ENCODE peak calls at places on chromosomes 11 and 22, in four cellular contexts. I is suprapubic skin, L is body of pancreas, N is testis. H is an unnamed sample. For H3K4me1 and H3K36me3, the result is how much of the 10 kb centered on the place peaks cover.

GRCh38 chr11:104997288-104997687 is 25.7 kb downstream of the CASP5 start:
- DNase-seq in L (no peak), I (no peak), N (no peak), H (no peak)

GRCh38 chr22:49604732-49605302 is 222.9 kb downstream of the BRD1 start:
- DNase-seq in L (no peak), N (no peak), I (no peak), H (no peak)

GRCh38 chr11:79925570-79925969 is 484.7 kb upstream of the TENM4 start:
- DNase-seq in I (no peak), N (no peak), L (no peak), H (no peak)

GRCh38 chr22:28373841-28374240 is 305.8 kb downstream of the TTC28 start:
- DNase-seq in I (no peak), L (no peak), N (no peak), H (no peak)

GRCh38 chr11:70233511-70233919 is 30.4 kb downstream of the FADD start:
- DNase-seq in N (no peak), I (no peak), L (no peak), H (no peak)

GRCh38 chr11:64566915-64567882 is 23.8 kb upstream of the SLC22A12 start:
- DNase-seq in I (peak), N (no peak), L (no peak), H (no peak)

GRCh38 chr11:103953797-103954495 is 82.5 kb upstream of the DDI1 start:
- DNase-seq in L (no peak), N (no peak), I (no peak), H (no peak)

GRCh38 chr11:34339149-34340064 is 18.4 kb downstream of the ABTB2 start:
- DNase-seq in N (no peak), I (no peak), L (no peak), H (no peak)

GRCh38 chr11:114318361-114318760 is 22.2 kb downstream of the NNMT start:
- DNase-seq in I (no peak), L (no peak), N (no peak), H (no peak)

GRCh38 chr22:50266994-50267393 is 3.2 kb downstream of the MAPK11 start:
- DNase-seq in L (no peak), I (no peak), N (no peak), H (no peak)

GRCh38 chr11:126336065-126336464 is 19.4 kb upstream of the ST3GAL4 start:
- DNase-seq in N (no peak), L (no peak), I (peak), H (no peak)

GRCh38 chr11:60842688-60843605 is 1.0 kb downstream of the CCDC86 start:
- DNase-seq in N (no peak), I (no peak), L (no peak), H (peak)

GRCh38 chr11:110463153-110463552 is 33.4 kb downstream of the FDX1 start:
- DNase-seq in N (peak), L (no peak), I (no peak), H (no peak)

GRCh38 chr11:12812849-12813248 is 138.6 kb downstream of the TEAD1 start:
- DNase-seq in N (peak), I (no peak), L (no peak), H (no peak)

GRCh38 chr11:86869966-86870570 is 69.7 kb downstream of the PRSS23 start:
- DNase-seq in I (peak), L (peak), N (peak), H (peak)

GRCh38 chr11:111229604-111230003 is 15.9 kb upstream of the POU2AF2 start:
- DNase-seq in I (no peak), L (no peak), N (peak), H (no peak)

GRCh38 chr22:19576460-19577421 is 52.5 kb upstream of the CLDN5 start:
- DNase-seq in I (no peak), L (no peak), N (no peak), H (peak)

GRCh38 chr11:85062626-85063025 is 564.5 kb downstream of the DLG2 start:
- DNase-seq in I (no peak), N (no peak), L (no peak), H (no peak)
- H3K4me1 ChIP-seq in I (under half), N (under half), L (under half), H (under half)

GRCh38 chr11:74460481-74461154 is 6.7 kb downstream of the KCNE3 start:
- DNase-seq in I (no peak), L (no peak), N (no peak), H (no peak)
- TF ChIP-seq POLR2A in I (no peak), L (no peak), N (no peak), H (no peak)

DNA sequence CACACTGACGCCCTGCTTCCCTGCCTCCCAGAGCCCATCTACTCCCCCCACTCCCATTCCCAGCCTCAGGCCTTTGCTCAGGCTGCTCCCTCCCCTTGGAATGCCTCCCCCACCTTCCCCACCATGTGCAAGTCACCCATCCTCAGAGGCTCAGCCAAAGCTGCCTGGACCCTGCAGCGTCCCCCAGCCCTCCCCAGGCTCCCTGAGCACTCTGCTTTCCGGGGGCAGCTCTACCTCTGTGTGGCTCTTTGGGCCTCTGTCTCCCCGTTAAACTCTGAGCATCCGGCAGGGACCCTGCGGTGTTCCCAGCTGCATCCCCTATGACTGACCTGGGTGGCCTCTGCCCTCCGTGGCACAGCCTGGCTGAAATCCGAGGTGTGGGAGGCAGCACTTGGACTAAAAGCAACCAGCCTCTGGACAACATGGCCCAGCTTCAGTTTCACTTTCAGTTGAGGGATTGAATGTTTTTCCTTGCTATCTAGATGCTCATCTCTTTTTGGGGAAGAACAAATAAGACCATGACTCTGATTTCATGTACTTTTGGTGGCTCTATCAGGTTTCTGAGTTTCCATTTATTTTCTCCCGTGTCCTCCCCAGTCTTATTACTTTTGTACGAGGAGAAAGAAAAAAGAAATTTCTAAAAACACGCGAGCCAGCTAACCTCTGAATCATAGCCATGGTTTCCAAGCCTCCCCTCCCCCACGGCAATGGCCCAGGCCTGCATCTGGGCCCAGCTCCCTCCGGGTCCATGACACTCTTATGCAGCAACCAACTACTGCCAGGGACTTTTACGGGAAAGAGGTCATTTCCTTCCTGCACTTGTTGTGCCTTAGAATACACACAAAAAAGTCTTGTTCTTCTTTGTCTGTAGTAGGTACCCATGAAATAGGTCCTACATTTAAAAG is 3.8 kb downstream of the APOL3 start:
- DNase-seq in N (peak), L (peak), I (peak), H (peak)
- H3K36me3 ChIP-seq in N (under half), L (under half), I (under half), H (under half)

DNA sequence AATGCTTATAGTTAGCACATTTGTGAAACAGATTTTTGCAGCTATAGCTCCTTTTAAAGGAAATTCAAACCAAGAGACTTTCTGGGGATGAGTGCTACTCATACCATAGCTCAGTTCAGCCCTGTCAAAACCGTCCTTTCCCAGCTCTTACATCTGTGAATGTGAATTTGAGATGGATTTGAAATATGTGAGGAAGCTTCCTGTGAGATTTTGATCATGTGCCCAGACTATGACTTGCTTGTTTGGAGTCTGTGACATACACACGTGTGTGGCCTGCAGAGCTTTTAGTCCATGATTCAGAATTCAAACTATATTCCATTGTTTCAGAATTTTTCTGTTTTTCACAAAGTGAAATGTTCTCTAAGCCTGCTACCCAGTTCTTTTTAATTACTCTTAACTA is 4.4 kb upstream of the MMP1 start:
- DNase-seq in L (no peak), I (no peak), N (no peak), H (no peak)
- H3K4me1 ChIP-seq in L (under half), I (under half), N (under half), H (under half)

GRCh38 chr11:73795925-73796632 is 8.4 kb downstream of the MRPL48 start:
- DNase-seq in L (peak), N (no peak), I (no peak), H (no peak)
- TF ChIP-seq POLR2A in L (no peak), N (no peak), I (no peak), H (no peak)

DNA sequence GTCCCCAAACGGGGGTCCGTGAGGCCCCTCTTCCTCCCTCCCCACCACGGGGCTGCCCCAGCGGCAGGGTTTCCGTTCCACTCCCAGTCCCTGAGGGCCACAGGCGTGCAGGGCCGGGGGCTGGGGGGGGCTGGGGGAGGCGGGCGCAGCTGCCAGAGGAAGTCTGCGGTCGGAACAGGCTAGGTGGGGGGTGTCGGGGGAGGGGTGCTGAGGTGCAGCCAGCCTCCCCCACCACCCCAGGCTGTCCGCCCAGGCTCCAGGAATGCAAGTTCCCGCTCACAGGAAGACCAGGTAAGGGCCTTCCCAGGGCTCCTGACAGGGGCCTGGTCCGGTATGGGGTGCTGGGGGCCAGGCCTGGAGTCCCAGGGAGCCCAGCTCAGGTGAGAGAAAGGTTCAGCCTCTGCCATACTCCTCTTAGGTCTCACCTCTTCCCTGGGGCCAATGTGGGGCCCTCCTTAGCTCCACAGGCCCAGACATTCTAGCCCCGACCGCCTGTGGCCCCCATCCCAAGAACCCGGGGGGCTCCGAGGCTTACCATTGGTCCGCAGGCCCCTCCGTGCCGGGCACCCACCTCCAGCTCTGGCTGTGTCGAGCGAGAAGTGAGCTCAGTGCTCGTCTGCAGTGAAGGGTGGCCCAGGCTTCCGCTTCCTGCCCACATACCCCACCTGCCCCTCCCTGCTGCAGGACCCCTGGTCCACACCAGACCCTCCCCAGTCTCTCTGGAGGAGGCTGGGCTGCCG is at the start of gene PTPRCAP:
- DNase-seq in L (no peak), N (no peak), I (no peak), H (no peak)
- H3K36me3 ChIP-seq in L (under half), N (under half), I (half or more), H (under half)

DNA sequence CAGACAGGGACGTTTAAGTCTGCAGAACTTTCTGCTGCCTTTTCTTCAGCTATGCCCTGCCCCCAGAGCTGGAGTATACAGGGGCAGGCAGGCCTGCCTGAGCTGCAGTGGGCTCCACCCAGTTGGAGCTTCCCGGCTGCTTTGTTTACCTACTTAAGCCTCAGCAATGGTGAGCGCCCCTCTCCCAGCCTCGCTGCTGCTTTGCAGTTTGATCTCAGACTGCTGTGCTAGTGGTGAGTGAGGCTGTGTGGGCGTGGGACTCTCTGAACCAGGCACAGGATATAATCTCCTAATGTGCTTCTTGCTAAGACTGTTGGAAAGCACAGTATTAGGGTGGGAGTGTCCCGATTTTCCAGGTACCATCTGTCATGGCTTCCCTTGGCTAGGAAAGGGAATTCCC is 38.5 kb downstream of the NELL1 start:
- DNase-seq in N (no peak), I (no peak), L (no peak), H (no peak)
- H3K4me1 ChIP-seq in N (under half), I (under half), L (under half), H (under half)

GRCh38 chr11:129374993-129375721 is 491 bp upstream of the BARX2 start:
- DNase-seq in L (peak), I (no peak), N (peak), H (no peak)

GRCh38 chr11:129376658-129377341 is 1.2 kb downstream of the BARX2 start:
- DNase-seq in I (no peak), N (no peak), L (no peak), H (no peak)

GRCh38 chr11:129374081-129374992 is 1.3 kb upstream of the BARX2 start:
- DNase-seq in L (peak), N (no peak), I (no peak), H (no peak)

GRCh38 chr11:129377739-129378138 is 2.1 kb downstream of the BARX2 start:
- DNase-seq in L (no peak), I (no peak), N (no peak), H (no peak)

DNA sequence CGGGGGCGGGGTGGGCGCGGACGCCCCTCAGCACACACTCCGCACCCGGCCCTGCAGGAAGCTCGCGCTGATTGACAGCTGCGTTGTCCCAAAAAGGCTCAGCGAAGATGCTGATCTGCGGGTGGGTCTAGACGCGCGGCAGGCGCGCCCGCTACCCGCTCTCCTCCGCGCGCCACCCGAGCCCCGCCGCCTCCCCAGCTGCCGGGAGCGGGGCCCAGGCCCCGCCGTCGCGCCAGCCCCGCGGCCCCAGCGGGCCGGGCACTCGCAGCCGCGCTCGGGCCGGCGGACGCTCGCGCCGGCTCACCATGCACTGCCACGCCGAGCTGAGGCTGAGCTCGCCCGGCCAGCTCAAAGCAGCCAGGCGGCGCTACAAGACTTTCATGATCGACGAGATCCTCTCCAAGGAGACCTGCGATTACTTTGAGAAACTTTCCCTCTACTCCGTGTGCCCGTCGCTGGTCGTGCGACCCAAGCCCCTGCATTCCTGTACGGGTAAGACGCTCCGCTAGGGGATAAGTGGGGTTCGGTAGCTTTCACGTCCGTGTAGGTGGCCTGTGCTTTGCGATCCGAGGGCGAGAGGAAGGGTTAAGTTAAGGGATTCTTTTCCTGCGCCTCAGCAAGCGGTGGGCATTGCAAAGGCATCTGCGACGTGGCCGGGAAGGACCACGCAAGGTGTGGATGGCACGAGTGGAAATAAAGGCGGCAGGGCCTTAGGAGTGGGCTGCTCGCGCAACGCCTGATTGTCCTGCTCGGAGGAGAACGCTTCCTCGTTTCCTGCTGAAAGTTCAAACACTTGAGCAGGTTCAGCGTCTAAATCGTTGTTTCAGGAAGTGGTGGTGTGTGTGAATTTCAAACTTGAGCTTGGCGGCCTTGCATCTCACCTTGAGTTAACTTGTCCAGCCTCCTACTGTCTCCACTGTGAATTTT is at the start of gene BARX2:
- DNase-seq in I (no peak), N (peak), L (peak), H (peak)
- TF ChIP-seq POLR2A in I (no peak), N (no peak), L (peak), H (no peak)

DNA sequence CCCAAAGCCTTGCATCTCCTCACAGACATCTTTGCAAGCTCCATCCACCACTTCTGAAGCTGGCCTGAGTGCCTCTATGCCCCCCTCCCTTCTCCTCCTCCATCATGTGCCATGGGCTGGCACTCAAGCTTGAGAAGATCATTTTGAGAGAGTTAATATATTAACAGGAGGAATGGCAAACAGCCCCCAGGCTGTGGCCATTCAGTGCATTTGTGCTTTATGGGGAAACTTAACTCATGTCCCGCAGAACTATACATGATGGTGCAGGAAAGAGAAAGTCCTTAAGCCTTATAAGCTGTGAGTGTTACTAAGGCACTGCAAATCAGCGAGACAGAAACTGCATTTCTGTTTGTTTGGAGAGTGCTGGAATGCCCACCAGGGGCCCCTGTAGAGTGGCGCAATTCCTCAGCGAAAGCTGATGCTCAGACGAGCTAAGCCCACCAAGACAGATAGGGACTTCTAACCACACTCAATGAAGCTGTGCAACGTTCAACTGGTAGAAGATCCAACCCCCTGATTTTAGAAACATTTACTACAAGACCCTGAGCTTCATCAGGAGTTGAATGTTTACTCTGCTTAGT is 26.8 kb upstream of the PHLDA2 start:
- DNase-seq in L (no peak), N (no peak), I (no peak), H (no peak)
- H3K36me3 ChIP-seq in L (under half), N (under half), I (half or more), H (half or more)

H was measured in adrenal gland.